ENCODE peak calls at places on chromosomes 11 and 22, in seven cellular contexts. Q is astrocyte of the spinal cord; T is left ventricle myocardium superior; Z is iris pigment epithelial cell; V is activated T-helper 2 cell treated with anti-CD3 and anti-CD28 coated beads, Interferon-gamma antibody, Interleukin-2, Interleukin-4, amounts not matched to agents 10 μg/mL and 5 μg/mL and 100 μg/mL, durations not matched to agents 14 hours and 24 hours and 36 hours; C is GM10248; O is activated CD4-positive, alpha-beta T cell treated with anti-CD3 and anti-CD28 coated beads for 48 hours. B is an unnamed sample.

GRCh38 chr11:105632316-105632715 is 22.4 kb downstream of the GRIA4 start:
- DNase-seq in Q (no peak), T (no peak), Z (no peak), V (no peak), C (no peak), O (no peak), B (no peak)

GRCh38 chr11:27031754-27032153 is 8.9 kb upstream of the BBOX1 start:
- DNase-seq in Q (no peak), T (no peak), Z (no peak), V (no peak), C (no peak), O (no peak), B (no peak)

GRCh38 chr11:1882265-1883238 is 9.1 kb downstream of the PRR33 start:
- DNase-seq in Q (peak), T (peak), Z (peak), V (peak), C (peak), O (peak), B (peak)

GRCh38 chr11:102771351-102771750 is 9.1 kb downstream of the MMP10 start:
- DNase-seq in Q (no peak), T (no peak), Z (no peak), V (no peak), C (no peak), O (no peak), B (no peak)

GRCh38 chr22:37199839-37200161 is 11.8 kb upstream of the C1QTNF6 start:
- DNase-seq in Q (no peak), T (no peak), Z (no peak), V (no peak), C (no peak), O (no peak), B (no peak)

GRCh38 chr11:80320226-80320625 is 879.4 kb upstream of the TENM4 start:
- DNase-seq in Q (no peak), T (no peak), Z (no peak), V (no peak), C (no peak), O (no peak), B (no peak)

GRCh38 chr11:132402056-132402684 is 1031.8 kb downstream of the NTM start:
- DNase-seq in Q (peak), T (peak), Z (peak), V (peak), C (peak), O (no peak), B (peak)

GRCh38 chr11:69650832-69651344 is 9.9 kb downstream of the CCND1 start:
- DNase-seq in Q (no peak), T (no peak), Z (no peak), V (no peak), C (no peak), O (no peak), B (no peak)